ENCODE peak calls at places on chromosomes 6 and 20, in four cellular contexts. M, G, U and Z are unnamed samples.

GRCh38 chr6:137705166-137706064 is 161.6 kb upstream of the TNFAIP3 start:
- DNase-seq in M (peak; percentile 59), G (no peak), U (no peak), Z (no peak)

GRCh38 chr20:57244221-57244585 is 22.2 kb downstream of the BMP7 start:
- DNase-seq in M (no peak), G (no peak), U (no peak), Z (no peak)

GRCh38 chr6:56749632-56750151 is 107.0 kb upstream of the DST start:
- DNase-seq in M (no peak), G (peak; percentile 72), U (no peak), Z (no peak)

GRCh38 chr6:10151144-10151915 is 263.5 kb downstream of the TFAP2A start:
- DNase-seq in M (no peak), G (no peak), U (no peak), Z (no peak)

GRCh38 chr20:45300961-45301360 is 5.7 kb upstream of the RBPJL start:
- DNase-seq in M (peak; percentile 79), G (no peak), U (no peak), Z (no peak)

GRCh38 chr6:134619789-134620188 is 301.9 kb upstream of the SGK1 start:
- DNase-seq in M (peak; percentile 13), G (no peak), U (no peak), Z (no peak)

GRCh38 chr6:26045939-26046368 is 41.3 kb upstream of the HFE start:
- DNase-seq in M (no peak), G (no peak), U (no peak), Z (no peak)

GRCh38 chr6:24848461-24848860 is 49.7 kb upstream of the ARMH2 start:
- DNase-seq in M (no peak), G (no peak), U (no peak), Z (no peak)

DNA sequence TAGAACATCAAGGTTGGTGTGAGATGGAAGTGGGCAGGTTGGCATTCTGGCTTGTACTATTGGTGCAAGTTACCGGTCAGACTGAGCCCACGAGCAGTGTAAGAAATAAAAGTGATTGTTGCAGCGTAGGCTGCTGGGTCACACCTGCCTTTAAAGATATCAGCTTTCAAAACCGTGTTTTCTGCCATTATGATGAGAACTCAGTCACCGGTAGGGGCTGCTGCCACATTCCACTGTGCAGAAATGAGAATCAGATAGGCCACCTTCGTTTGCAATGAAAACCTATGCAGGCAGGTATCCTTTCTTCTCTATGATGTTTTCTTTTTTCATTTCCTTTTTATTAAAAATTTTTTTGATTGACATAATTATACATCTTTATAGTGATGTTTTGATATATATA is 168.5 kb downstream of the MYLK4 start:
- DNase-seq in M (no peak), G (no peak), U (no peak), Z (no peak)
- TF ChIP-seq CTCF in M (no peak), G (no peak), U (no peak), Z (no peak)

DNA sequence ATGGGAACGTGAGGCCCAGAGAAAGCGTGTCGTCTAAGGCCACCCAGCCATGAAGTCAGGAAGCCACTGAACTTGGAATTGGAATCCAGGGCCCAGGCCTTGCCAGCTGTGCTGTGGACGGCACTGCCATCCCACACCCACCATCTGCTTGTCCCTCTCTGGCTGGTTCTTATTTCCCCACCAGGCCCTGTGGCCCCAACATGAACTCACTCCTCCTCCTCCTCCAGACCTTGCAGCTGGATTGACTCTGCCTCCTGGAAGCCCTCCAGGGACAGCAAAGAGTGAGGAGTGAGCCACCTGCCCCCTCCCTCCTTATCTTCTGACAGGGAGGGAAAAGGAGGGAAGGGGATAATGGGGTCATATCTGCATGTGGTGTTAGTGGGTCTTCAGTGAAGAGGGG is 16.0 kb upstream of the IP6K3 start:
- DNase-seq in M (no peak), G (no peak), U (no peak), Z (no peak)
- TF ChIP-seq CTCF in M (no peak), G (no peak), U (no peak), Z (no peak)

DNA sequence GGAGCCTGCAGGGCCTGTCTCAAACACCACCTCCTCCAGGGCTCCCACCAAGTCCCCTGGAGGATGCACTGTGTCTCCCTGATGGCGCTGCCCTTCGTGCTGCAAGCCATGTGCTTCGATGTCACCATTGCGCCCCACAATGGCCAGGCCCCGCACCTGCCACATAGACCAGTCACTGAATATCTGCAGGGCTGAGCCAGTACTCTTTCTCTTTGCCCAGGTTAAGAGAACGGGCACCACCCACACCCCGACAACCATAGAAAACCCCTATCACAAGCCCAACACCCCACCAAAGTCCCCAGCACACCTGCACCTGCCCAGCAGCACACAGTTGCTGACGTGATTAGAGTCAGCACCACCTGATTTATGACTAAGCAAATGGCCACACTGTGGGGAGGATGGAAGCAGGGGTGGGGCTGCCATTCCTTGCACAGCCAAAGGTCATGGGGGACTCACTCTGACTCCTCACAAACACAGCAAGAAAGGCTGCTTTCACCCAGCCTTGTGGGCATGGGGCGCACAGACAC is 104.3 kb downstream of the SLC23A2 start:
- DNase-seq in M (no peak), G (no peak), U (no peak), Z (no peak)
- TF ChIP-seq CTCF in M (no peak), G (no peak), U (no peak), Z (no peak)

DNA sequence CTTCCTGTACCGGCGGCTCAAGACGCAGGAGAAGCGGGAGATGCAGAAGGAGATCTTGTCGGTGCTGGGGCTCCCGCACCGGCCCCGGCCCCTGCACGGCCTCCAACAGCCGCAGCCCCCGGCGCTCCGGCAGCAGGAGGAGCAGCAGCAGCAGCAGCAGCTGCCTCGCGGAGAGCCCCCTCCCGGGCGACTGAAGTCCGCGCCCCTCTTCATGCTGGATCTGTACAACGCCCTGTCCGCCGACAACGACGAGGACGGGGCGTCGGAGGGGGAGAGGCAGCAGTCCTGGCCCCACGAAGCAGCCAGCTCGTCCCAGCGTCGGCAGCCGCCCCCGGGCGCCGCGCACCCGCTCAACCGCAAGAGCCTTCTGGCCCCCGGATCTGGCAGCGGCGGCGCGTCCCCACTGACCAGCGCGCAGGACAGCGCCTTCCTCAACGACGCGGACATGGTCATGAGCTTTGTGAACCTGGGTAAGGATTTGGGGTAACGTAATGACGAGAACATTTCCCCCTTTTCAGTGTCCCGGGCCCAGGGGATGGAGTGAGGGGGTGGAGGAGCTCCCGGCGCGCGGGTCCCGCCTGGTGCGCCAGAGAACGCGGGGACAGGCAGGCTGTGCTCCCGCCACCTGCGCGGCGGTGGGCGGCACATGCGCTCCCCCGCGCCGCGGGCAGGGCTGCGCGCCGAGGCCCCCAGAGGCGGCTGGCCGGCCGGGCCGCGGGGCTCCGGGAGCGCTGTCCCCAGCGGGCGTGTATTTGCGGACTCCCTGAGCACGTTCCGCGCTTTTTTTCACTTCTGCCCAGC is 1.5 kb downstream of the BMP6 start:
- DNase-seq in M (peak; percentile 6), G (no peak), U (no peak), Z (no peak)
- TF ChIP-seq CTCF in M (no peak), G (no peak), U (no peak), Z (no peak)

GRCh38 chr20:59392741-59393140 is 92.3 kb downstream of the EDN3 start:
- DNase-seq in M (no peak), G (no peak), U (no peak), Z (no peak)
- TF ChIP-seq CTCF in M (no peak), G (no peak), U (no peak), Z (no peak)

GRCh38 chr6:118638288-118638687 is 13.1 kb downstream of the CEP85L start:
- DNase-seq in M (no peak), G (no peak), U (no peak), Z (no peak)

GRCh38 chr6:118641042-118641441 is 10.3 kb downstream of the CEP85L start:
- DNase-seq in M (no peak), G (no peak), U (no peak), Z (no peak)

GRCh38 chr6:118639054-118639964 is 12.1 kb downstream of the CEP85L start:
- DNase-seq in M (no peak), G (no peak), U (no peak), Z (no peak)

GRCh38 chr6:118632359-118632758 is 19.0 kb downstream of the CEP85L start:
- DNase-seq in M (no peak), G (no peak), U (no peak), Z (no peak)

GRCh38 chr6:118635909-118636735 is 15.3 kb downstream of the CEP85L start:
- DNase-seq in M (no peak), G (no peak), U (no peak), Z (no peak)
- TF ChIP-seq CTCF in M (no peak), G (no peak), U (no peak), Z (no peak)

GRCh38 chr6:105620878-105621277 is 218.0 kb upstream of the PREP start:
- DNase-seq in M (no peak), G (no peak), U (no peak), Z (no peak)

GRCh38 chr6:105624055-105624454 is 221.2 kb upstream of the PREP start:
- DNase-seq in M (no peak), G (no peak), U (no peak), Z (no peak)

GRCh38 chr6:105618247-105618646 is 215.4 kb upstream of the PREP start:
- DNase-seq in M (no peak), G (no peak), U (no peak), Z (no peak)

GRCh38 chr6:105619971-105620741 is 217.3 kb upstream of the PREP start:
- DNase-seq in M (no peak), G (no peak), U (no peak), Z (no peak)

DNA sequence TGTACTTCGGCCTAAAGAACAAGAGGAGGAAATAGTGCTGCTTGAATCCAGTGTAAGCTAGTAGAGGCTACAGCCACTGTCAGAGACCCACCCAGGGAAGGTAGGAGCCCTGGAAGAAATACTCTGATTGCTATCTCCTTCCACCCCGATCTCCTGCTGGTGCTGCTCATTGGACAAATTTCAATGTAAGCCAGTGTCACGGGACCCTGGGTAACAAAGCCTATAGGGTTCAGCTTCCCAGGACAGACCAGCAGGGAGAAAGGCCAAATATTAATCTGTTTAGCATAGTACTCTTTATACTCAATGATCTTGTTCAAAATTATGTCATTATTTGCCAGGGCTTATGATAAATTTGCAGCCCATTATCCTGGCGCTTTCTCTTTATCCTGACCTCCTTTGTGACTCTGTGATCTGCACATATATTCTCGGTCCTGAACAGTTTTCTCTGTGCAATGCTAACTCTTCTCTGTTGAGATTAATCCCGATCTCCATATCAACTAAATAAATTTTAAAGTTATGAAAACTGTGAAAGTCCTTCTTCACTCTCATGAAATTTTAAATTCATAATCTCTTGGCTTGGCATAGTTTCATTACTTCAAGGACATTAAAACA is 218.8 kb upstream of the PREP start:
- DNase-seq in M (no peak), G (no peak), U (no peak), Z (no peak)
- TF ChIP-seq CTCF in M (no peak), G (no peak), U (no peak), Z (no peak)

DNA sequence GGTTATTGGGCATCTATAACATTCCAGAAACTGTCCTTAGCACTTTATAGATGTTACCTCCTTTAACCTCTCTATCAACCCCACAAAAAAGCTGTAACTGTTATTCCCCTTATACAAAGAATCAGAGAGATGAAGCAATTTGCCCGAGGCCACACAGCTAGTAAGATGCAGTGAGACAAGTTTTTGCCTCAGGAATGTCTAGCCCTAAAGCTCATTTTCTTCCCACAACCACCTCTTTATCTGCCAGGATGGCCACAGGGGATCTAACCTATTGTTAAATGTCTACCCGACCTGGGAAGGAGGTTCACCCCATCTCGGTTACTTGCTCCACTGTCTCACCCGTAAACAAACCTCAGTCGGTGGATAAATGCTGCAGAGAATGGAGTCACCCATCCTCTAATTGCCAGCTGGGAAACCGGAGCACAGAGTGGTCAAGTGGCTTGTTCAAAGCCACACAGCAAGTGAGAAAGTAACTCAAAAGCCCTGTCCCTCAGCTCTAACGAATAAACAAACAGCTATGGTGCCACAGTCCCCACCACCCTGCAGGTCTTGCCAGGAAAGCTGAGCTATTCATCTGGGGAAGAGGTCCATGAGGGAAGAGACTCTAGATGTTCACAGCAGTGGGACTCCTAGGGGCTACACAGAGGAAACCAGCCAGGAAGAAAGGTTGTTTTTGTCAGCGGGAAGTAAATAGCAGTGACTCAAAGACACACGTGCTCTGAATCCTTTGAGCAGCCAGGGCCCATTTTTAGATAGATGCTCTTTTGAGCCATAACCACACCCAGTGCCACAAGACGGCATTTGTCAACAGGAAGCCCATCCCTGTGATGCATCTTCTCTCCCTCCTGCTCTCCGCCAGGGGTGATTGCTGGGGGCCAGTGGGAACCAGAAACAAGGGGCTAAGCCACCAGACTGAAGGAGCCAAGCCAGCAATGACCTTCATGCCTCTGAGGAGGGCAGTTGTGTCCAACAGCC is 32.2 kb upstream of the TCP11 start:
- DNase-seq in M (no peak), G (no peak), U (peak; percentile 20), Z (no peak)
- TF ChIP-seq CTCF in M (no peak), G (no peak), U (no peak), Z (no peak)